ENCODE peak calls at places on chromosome 10, in six cellular contexts. M is endothelial cell of umbilical vein, F is body of pancreas, I is gastrocnemius medialis, T is spleen, C is heart right ventricle. V is an unnamed sample. For H3K4me1, the result is how much of the 10 kb centered on the place peaks cover.

GRCh38 chr10:132862485-132863420 is 76.8 kb upstream of the NKX6-2 start:
- DNase-seq in M (no peak), F (peak), I (no peak), T (peak), C (peak), V (no peak)

GRCh38 chr10:17428616-17429097 is 25.7 kb downstream of the ST8SIA6 start:
- DNase-seq in M (peak), F (no peak), I (no peak), T (peak), C (no peak), V (no peak)

GRCh38 chr10:70575874-70576802 is 26.4 kb downstream of the PRF1 start:
- DNase-seq in M (no peak), F (peak), I (no peak), T (no peak), C (peak), V (no peak)

GRCh38 chr10:93006435-93007039 is 54.1 kb upstream of the CYP26C1 start:
- DNase-seq in M (peak), F (no peak), I (no peak), T (no peak), C (no peak), V (no peak)

GRCh38 chr10:20817116-20817515 is 80.0 kb downstream of the NEBL start:
- DNase-seq in M (no peak), F (no peak), I (no peak), T (no peak), C (no peak), V (no peak)

GRCh38 chr10:118698421-118698820 is 56.3 kb downstream of the CACUL1 start:
- DNase-seq in M (peak), F (peak), I (no peak), T (peak), C (no peak), V (no peak)

GRCh38 chr10:3951993-3952392 is 167.0 kb upstream of the KLF6 start:
- DNase-seq in M (no peak), F (peak), I (no peak), T (no peak), C (peak), V (no peak)

GRCh38 chr10:75525646-75526045 is 94.2 kb downstream of the LRMDA start:
- DNase-seq in M (no peak), F (no peak), I (no peak), T (no peak), C (no peak), V (no peak)

GRCh38 chr10:50291261-50291850 is 40.0 kb upstream of the ASAH2 start:
- DNase-seq in M (peak), F (no peak), I (no peak), T (no peak), C (no peak), V (no peak)

GRCh38 chr10:93757766-93758509 is at the start of gene LGI1:
- DNase-seq in M (no peak), F (no peak), I (no peak), T (no peak), C (no peak), V (no peak)

GRCh38 chr10:11415095-11415494 is 196.4 kb downstream of the USP6NL start:
- DNase-seq in M (no peak), F (no peak), I (no peak), T (no peak), C (no peak), V (no peak)

GRCh38 chr10:125158528-125159485 is 1.6 kb downstream of the CTBP2 start:
- DNase-seq in M (peak), F (peak), I (no peak), T (peak), C (peak), V (no peak)

GRCh38 chr10:35585356-35585755 is 19.8 kb upstream of the GJD4 start:
- DNase-seq in M (no peak), F (no peak), I (no peak), T (no peak), C (no peak), V (no peak)

GRCh38 chr10:6348091-6348862 is 145.5 kb downstream of the PFKFB3 start:
- DNase-seq in M (no peak), F (peak), I (peak), T (peak), C (peak), V (peak)

GRCh38 chr10:110353244-110354119 is 48.8 kb upstream of the SMNDC1 start:
- DNase-seq in M (peak), F (no peak), I (no peak), T (no peak), C (no peak), V (no peak)

GRCh38 chr10:129790710-129791446 is 173.2 kb downstream of the EBF3 start:
- DNase-seq in M (no peak), F (no peak), I (no peak), T (peak), C (no peak), V (no peak)

GRCh38 chr10:114479836-114480235 is 75.5 kb upstream of the AFAP1L2 start:
- DNase-seq in M (no peak), F (no peak), I (no peak), T (no peak), C (no peak), V (no peak)

GRCh38 chr10:100718197-100718742 is 27.1 kb upstream of the PAX2 start:
- DNase-seq in M (no peak), F (no peak), I (no peak), T (peak), C (no peak), V (no peak)

GRCh38 chr10:69703766-69704191 is 73.7 kb downstream of the FAM241B start:
- DNase-seq in M (no peak), F (no peak), I (no peak), T (no peak), C (no peak), V (no peak)

GRCh38 chr10:201328-201771 is 66.1 kb downstream of the ZMYND11 start:
- DNase-seq in M (peak), F (no peak), I (no peak), T (no peak), C (no peak), V (no peak)

GRCh38 chr10:88608052-88608732 is 21.6 kb downstream of the LIPJ start:
- DNase-seq in M (no peak), F (no peak), I (no peak), T (no peak), C (no peak), V (no peak)

GRCh38 chr10:132974886-132975881 is 32.8 kb upstream of the CFAP46 start:
- DNase-seq in M (no peak), F (no peak), I (no peak), T (peak), C (no peak), V (no peak)

GRCh38 chr10:88095291-88095721 is 231.9 kb downstream of the PTEN start:
- DNase-seq in M (no peak), F (peak), I (no peak), T (no peak), C (no peak), V (no peak)

GRCh38 chr10:16867990-16868389 is 50.8 kb upstream of the RSU1 start:
- DNase-seq in M (no peak), F (no peak), I (no peak), T (no peak), C (no peak), V (no peak)

GRCh38 chr10:117188399-117188798 is 8.9 kb upstream of the KCNK18 start:
- DNase-seq in M (no peak), F (no peak), I (no peak), T (no peak), C (no peak), V (no peak)

GRCh38 chr10:133379152-133379800 is at the start of gene PAOX:
- DNase-seq in M (peak), F (peak), I (peak), T (peak), C (peak), V (no peak)

GRCh38 chr10:112907893-112908292 is 42.2 kb upstream of the TCF7L2 start:
- DNase-seq in M (no peak), F (no peak), I (no peak), T (no peak), C (no peak), V (no peak)

GRCh38 chr10:101280511-101280910 is 51.2 kb upstream of the LBX1 start:
- DNase-seq in M (no peak), F (no peak), I (no peak), T (no peak), C (no peak), V (no peak)

GRCh38 chr10:16105082-16105481 is 244.8 kb upstream of the MINDY3 start:
- DNase-seq in M (peak), F (no peak), I (no peak), T (no peak), C (no peak), V (no peak)

GRCh38 chr10:105586451-105587098 is 945.5 kb downstream of the SORCS3 start:
- DNase-seq in M (no peak), F (no peak), I (no peak), T (no peak), C (no peak), V (no peak)

GRCh38 chr10:92024700-92025099 is 101.1 kb downstream of the BTAF1 start:
- DNase-seq in M (no peak), F (no peak), I (no peak), T (no peak), C (no peak), V (no peak)

GRCh38 chr10:75191821-75192568 is 18.6 kb upstream of the VDAC2 start:
- DNase-seq in M (peak), F (peak), I (peak), T (no peak), C (peak), V (no peak)

GRCh38 chr10:85719408-85719807 is 647.2 kb downstream of the GRID1 start:
- DNase-seq in M (no peak), F (no peak), I (no peak), T (no peak), C (no peak), V (no peak)

GRCh38 chr10:53395449-53395848 is 622.9 kb upstream of the MBL2 start:
- DNase-seq in M (no peak), F (no peak), I (no peak), T (no peak), C (no peak), V (no peak)

GRCh38 chr10:122288917-122289316 is 17.8 kb downstream of the BTBD16 start:
- DNase-seq in M (no peak), F (no peak), I (no peak), T (no peak), C (no peak), V (no peak)
- H3K4me1 ChIP-seq in M (under half), F (under half), I (under half), T (under half), C (under half), V (under half)

GRCh38 chr10:54799491-54799890 is 1.5 kb downstream of the PCDH15 start:
- DNase-seq in M (no peak), F (no peak), I (no peak), T (no peak), C (no peak), V (no peak)

GRCh38 chr10:54800677-54801480 is at the start of gene PCDH15:
- DNase-seq in M (peak), F (peak), I (no peak), T (no peak), C (no peak), V (no peak)

GRCh38 chr10:54796876-54797275 is 4.2 kb downstream of the PCDH15 start:
- DNase-seq in M (peak), F (no peak), I (no peak), T (no peak), C (no peak), V (no peak)

GRCh38 chr10:54797636-54798395 is 3.2 kb downstream of the PCDH15 start:
- DNase-seq in M (peak), F (no peak), I (no peak), T (no peak), C (no peak), V (no peak)
- TF ChIP-seq CTCF in M (no peak), F (no peak), I (no peak), T (no peak), C (no peak), V (no peak)

DNA sequence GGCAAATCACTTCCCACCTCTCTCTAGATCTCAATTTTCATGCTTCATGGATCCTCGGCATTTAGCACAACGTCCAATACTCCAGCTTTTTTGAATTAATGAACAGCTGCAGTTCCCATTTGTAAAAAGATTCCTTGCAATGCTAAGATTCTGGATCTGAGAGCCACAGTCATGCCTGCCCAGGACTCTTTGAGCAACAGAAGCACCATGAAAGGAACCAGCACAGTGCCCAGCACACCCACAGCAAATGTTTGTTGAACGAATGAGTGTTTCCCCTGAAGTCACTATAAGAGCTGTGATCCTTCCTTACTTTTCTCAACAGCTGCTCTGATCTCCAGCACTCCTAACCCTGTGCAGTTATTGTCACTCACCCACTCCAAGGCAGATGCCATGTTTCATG is 20.7 kb upstream of the DDIT4 start:
- DNase-seq in M (no peak), F (no peak), I (no peak), T (no peak), C (no peak), V (no peak)
- H3K4me1 ChIP-seq in M (under half), F (half or more), I (half or more), T (half or more), C (half or more), V (half or more)

GRCh38 chr10:127815147-127815546 is 77.6 kb downstream of the CLRN3 start:
- DNase-seq in M (no peak), F (no peak), I (no peak), T (no peak), C (no peak), V (no peak)
- TF ChIP-seq CTCF in M (no peak), F (no peak), I (no peak), T (no peak), C (peak), V (no peak)

GRCh38 chr10:62049815-62050626 is 148.5 kb downstream of the ARID5B start:
- DNase-seq in M (peak), F (no peak), I (no peak), T (no peak), C (no peak), V (no peak)
- H3K4me1 ChIP-seq in M (half or more), F (under half), I (half or more), T (half or more), C (half or more), V (under half)

GRCh38 chr10:42990016-42990720 is 86.7 kb upstream of the RET start:
- DNase-seq in M (no peak), F (no peak), I (no peak), T (peak), C (no peak), V (no peak)

GRCh38 chr10:42992957-42993390 is 83.9 kb upstream of the RET start:
- DNase-seq in M (no peak), F (no peak), I (no peak), T (peak), C (no peak), V (no peak)

GRCh38 chr10:42992156-42992956 is 84.5 kb upstream of the RET start:
- DNase-seq in M (no peak), F (no peak), I (no peak), T (peak), C (no peak), V (no peak)

GRCh38 chr10:42990721-42991441 is 86.0 kb upstream of the RET start:
- DNase-seq in M (no peak), F (no peak), I (no peak), T (peak), C (no peak), V (no peak)

GRCh38 chr10:42991442-42992098 is 85.3 kb upstream of the RET start:
- DNase-seq in M (no peak), F (no peak), I (no peak), T (peak), C (no peak), V (no peak)
- TF ChIP-seq CTCF in M (no peak), F (no peak), I (no peak), T (no peak), C (no peak), V (no peak)

GRCh38 chr10:80090120-80090519 is 11.7 kb downstream of the TMEM254 start:
- DNase-seq in M (peak), F (no peak), I (no peak), T (no peak), C (no peak), V (no peak)

GRCh38 chr10:80100116-80100515 is 21.7 kb downstream of the TMEM254 start:
- DNase-seq in M (no peak), F (no peak), I (no peak), T (no peak), C (no peak), V (no peak)

GRCh38 chr10:80094236-80094635 is 15.8 kb downstream of the TMEM254 start:
- DNase-seq in M (no peak), F (no peak), I (no peak), T (no peak), C (no peak), V (no peak)
- H3K4me1 ChIP-seq in M (under half), F (under half), I (under half), T (under half), C (under half), V (under half)

GRCh38 chr10:31347705-31348104 is 28.7 kb downstream of the ZEB1 start:
- DNase-seq in M (no peak), F (no peak), I (no peak), T (no peak), C (no peak), V (no peak)

GRCh38 chr10:31352436-31353226 is 33.6 kb downstream of the ZEB1 start:
- DNase-seq in M (no peak), F (no peak), I (no peak), T (no peak), C (no peak), V (no peak)

GRCh38 chr10:31350891-31351290 is 31.9 kb downstream of the ZEB1 start:
- DNase-seq in M (no peak), F (no peak), I (no peak), T (no peak), C (no peak), V (no peak)

GRCh38 chr10:31358688-31359330 is 39.8 kb downstream of the ZEB1 start:
- DNase-seq in M (no peak), F (no peak), I (no peak), T (no peak), C (no peak), V (no peak)

DNA sequence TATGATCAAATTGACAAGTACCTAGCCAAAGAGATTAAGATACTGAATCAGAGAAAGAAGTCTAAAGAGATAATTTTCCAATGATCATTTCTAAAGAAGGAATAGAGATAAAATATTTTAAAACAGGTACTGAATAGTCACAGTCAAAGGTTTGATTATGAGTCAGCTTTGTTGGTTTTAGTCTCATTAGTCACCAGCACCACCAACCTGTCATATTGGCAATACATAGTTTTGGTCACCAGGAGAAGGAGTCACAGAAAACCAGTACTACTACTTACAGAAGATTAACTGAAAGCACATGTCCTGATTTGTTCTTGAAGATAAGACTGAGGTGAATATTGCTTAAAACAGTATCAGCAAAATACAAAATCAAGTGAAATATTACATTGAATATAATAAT is 34.6 kb downstream of the ZEB1 start:
- DNase-seq in M (peak), F (no peak), I (no peak), T (no peak), C (no peak), V (no peak)
- TF ChIP-seq CTCF in M (no peak), F (peak), I (peak), T (no peak), C (no peak), V (peak)

GRCh38 chr10:14555806-14556205 is 218.9 kb downstream of the FAM107B start:
- DNase-seq in M (no peak), F (peak), I (no peak), T (no peak), C (no peak), V (no peak)
- H3K4me1 ChIP-seq in M (half or more), F (half or more), I (under half), T (half or more), C (under half), V (under half)